ENCODE peak calls at places on chromosomes 2 and 18, in ten cellular contexts. W is NCI-H748 treated with DMSO at 0.1 percent for 48 hours; C is GM10248; E is astrocyte; Y is CD8-positive, alpha-beta T cell; R is DMS153; D is stimulated activated CD8-positive, alpha-beta memory T cell treated with anti-CD3 and anti-CD28 coated beads, Interleukin-12 subunit alpha, Interleukin-12 subunit beta, amount 100 ng/mL, for 1 hour; A is HCT116; O is stimulated activated CD4-positive, alpha-beta T cell treated with anti-CD3 and anti-CD28 coated beads, Interleukin-4, amount 100 ng/mL, for 24 hours; L is GM03348. H is an unnamed sample.

GRCh38 chr2:44244135-44244871 is 31.0 kb upstream of the SLC3A1 start:
- DNase-seq in W (peak), C (peak), E (peak), Y (peak), R (peak), D (peak), A (peak), O (peak), L (peak), H (no peak)

GRCh38 chr2:109511168-109511567 is 102.6 kb downstream of the SEPTIN10 start:
- DNase-seq in W (no peak), C (no peak), E (no peak), Y (no peak), R (no peak), D (no peak), A (no peak), O (no peak), L (no peak), H (no peak)

GRCh38 chr2:137865954-137866540 is 98.2 kb upstream of the HNMT start:
- DNase-seq in W (peak), C (no peak), E (peak), Y (peak), R (peak), D (peak), A (peak), O (peak), L (peak), H (peak)

GRCh38 chr2:152047826-152048476 is 50.9 kb downstream of the CACNB4 start:
- DNase-seq in W (no peak), C (no peak), E (no peak), Y (no peak), R (no peak), D (no peak), A (no peak), O (no peak), L (no peak), H (no peak)

GRCh38 chr2:140496714-140497113 is 1634.1 kb downstream of the LRP1B start:
- DNase-seq in W (no peak), C (no peak), E (no peak), Y (no peak), R (no peak), D (no peak), A (no peak), O (no peak), L (no peak), H (no peak)

GRCh38 chr2:42312106-42312505 is 48.9 kb downstream of the COX7A2L start:
- DNase-seq in W (no peak), C (no peak), E (no peak), Y (no peak), R (no peak), D (no peak), A (no peak), O (no peak), L (no peak), H (no peak)

GRCh38 chr18:50161806-50162205 is 33.1 kb downstream of the MYO5B start:
- DNase-seq in W (no peak), C (no peak), E (peak), Y (no peak), R (no peak), D (no peak), A (no peak), O (no peak), L (no peak), H (no peak)

GRCh38 chr2:176612736-176613135 is 343.5 kb downstream of the MTX2 start:
- DNase-seq in W (no peak), C (no peak), E (peak), Y (no peak), R (no peak), D (no peak), A (no peak), O (no peak), L (peak), H (no peak)

GRCh38 chr2:82278409-82278808 is 1973.9 kb upstream of the LRRTM1 start:
- DNase-seq in W (no peak), C (no peak), E (no peak), Y (no peak), R (no peak), D (no peak), A (no peak), O (no peak), L (no peak), H (no peak)

GRCh38 chr2:85999131-85999831 is 106.4 kb downstream of the POLR1A start:
- DNase-seq in W (no peak), C (peak), E (no peak), Y (peak), R (no peak), D (no peak), A (no peak), O (peak), L (peak), H (no peak)

GRCh38 chr2:235807347-235807746 is 313.5 kb downstream of the AGAP1 start:
- DNase-seq in W (no peak), C (no peak), E (no peak), Y (no peak), R (no peak), D (no peak), A (no peak), O (no peak), L (no peak), H (peak)

GRCh38 chr18:63969965-63970802 is at the start of gene SERPINB8:
- DNase-seq in W (peak), C (peak), E (peak), Y (peak), R (peak), D (peak), A (peak), O (peak), L (peak), H (peak)

GRCh38 chr2:102061962-102062795 is 70.4 kb downstream of the IL1R2 start:
- DNase-seq in W (no peak), C (no peak), E (peak), Y (no peak), R (no peak), D (no peak), A (no peak), O (peak), L (peak), H (no peak)

GRCh38 chr2:68832161-68832869 is 38.9 kb downstream of the BMP10 start:
- DNase-seq in W (no peak), C (peak), E (peak), Y (no peak), R (no peak), D (no peak), A (no peak), O (peak), L (no peak), H (peak)

GRCh38 chr2:37637122-37637875 is 34.1 kb downstream of the CDC42EP3 start:
- DNase-seq in W (no peak), C (no peak), E (no peak), Y (no peak), R (no peak), D (no peak), A (no peak), O (no peak), L (no peak), H (no peak)

GRCh38 chr2:37168217-37168981 is 11.6 kb upstream of the EIF2AK2 start:
- DNase-seq in W (peak), C (peak), E (peak), Y (no peak), R (no peak), D (no peak), A (peak), O (peak), L (peak), H (peak)

GRCh38 chr2:113910110-113910717 is 20.3 kb downstream of the ACTR3 start:
- DNase-seq in W (no peak), C (no peak), E (peak), Y (no peak), R (no peak), D (peak), A (peak), O (peak), L (no peak), H (no peak)

GRCh38 chr2:120461092-120461491 is 115.2 kb downstream of the INHBB start:
- DNase-seq in W (no peak), C (no peak), E (no peak), Y (no peak), R (no peak), D (no peak), A (no peak), O (no peak), L (no peak), H (no peak)

GRCh38 chr2:27960237-27960912 is 69.8 kb downstream of the BABAM2 start:
- DNase-seq in W (no peak), C (no peak), E (peak), Y (no peak), R (no peak), D (no peak), A (no peak), O (peak), L (peak), H (no peak)

GRCh38 chr2:157257312-157258252 is at the start of gene GALNT5:
- DNase-seq in W (peak), C (no peak), E (peak), Y (no peak), R (no peak), D (no peak), A (no peak), O (no peak), L (peak), H (no peak)

GRCh38 chr2:127762846-127763245 is 48.1 kb downstream of the WDR33 start:
- DNase-seq in W (no peak), C (no peak), E (peak), Y (no peak), R (no peak), D (no peak), A (no peak), O (no peak), L (peak), H (no peak)

GRCh38 chr18:79681484-79682387 is 2.1 kb downstream of the CTDP1 start:
- DNase-seq in W (no peak), C (no peak), E (no peak), Y (peak), R (no peak), D (peak), A (no peak), O (peak), L (no peak), H (no peak)

GRCh38 chr2:154688373-154688772 is 10.1 kb upstream of the KCNJ3 start:
- DNase-seq in W (no peak), C (no peak), E (no peak), Y (no peak), R (no peak), D (no peak), A (no peak), O (no peak), L (no peak), H (no peak)

GRCh38 chr2:11371099-11371937 is 26.9 kb upstream of the ROCK2 start:
- DNase-seq in W (no peak), C (no peak), E (no peak), Y (no peak), R (no peak), D (no peak), A (no peak), O (no peak), L (no peak), H (no peak)

GRCh38 chr2:57701391-57701791 is 345.2 kb upstream of the VRK2 start:
- DNase-seq in W (no peak), C (no peak), E (peak), Y (no peak), R (no peak), D (no peak), A (no peak), O (no peak), L (peak), H (no peak)

GRCh38 chr2:147502895-147503294 is 341.9 kb upstream of the ACVR2A start:
- DNase-seq in W (no peak), C (no peak), E (no peak), Y (no peak), R (no peak), D (no peak), A (no peak), O (no peak), L (no peak), H (no peak)

GRCh38 chr2:239323473-239323872 is 77.3 kb downstream of the HDAC4 start:
- DNase-seq in W (no peak), C (no peak), E (no peak), Y (no peak), R (no peak), D (no peak), A (no peak), O (no peak), L (no peak), H (no peak)

GRCh38 chr2:172889767-172890430 is 154.3 kb downstream of the RAPGEF4 start:
- DNase-seq in W (no peak), C (no peak), E (no peak), Y (no peak), R (no peak), D (no peak), A (no peak), O (no peak), L (no peak), H (no peak)

GRCh38 chr18:80133124-80133523 is 24.1 kb downstream of the ADNP2 start:
- DNase-seq in W (no peak), C (no peak), E (no peak), Y (no peak), R (no peak), D (no peak), A (no peak), O (no peak), L (no peak), H (no peak)

GRCh38 chr2:102237176-102237575 is 50.4 kb downstream of the IL1RL2 start:
- DNase-seq in W (no peak), C (no peak), E (no peak), Y (no peak), R (no peak), D (no peak), A (no peak), O (no peak), L (no peak), H (no peak)

GRCh38 chr2:70448041-70448440 is 105.6 kb downstream of the TGFA start:
- DNase-seq in W (no peak), C (no peak), E (no peak), Y (no peak), R (no peak), D (no peak), A (no peak), O (no peak), L (no peak), H (no peak)

GRCh38 chr2:96207073-96207777 is 1.4 kb downstream of the STARD7 start:
- DNase-seq in W (no peak), C (no peak), E (no peak), Y (no peak), R (no peak), D (no peak), A (no peak), O (peak), L (no peak), H (no peak)

GRCh38 chr18:11657152-11657551 is 31.9 kb upstream of the GNAL start:
- DNase-seq in W (no peak), C (no peak), E (no peak), Y (no peak), R (no peak), D (no peak), A (no peak), O (no peak), L (no peak), H (no peak)

H was measured in H1.